ENCODE peak calls at places on chromosomes 12 and 14, in seven cellular contexts. I is SK-N-SH, O is K562, A is HepG2, V is HL-60, S is GM23338, W is HCT116. Q is an unnamed sample.
A peak's percentile ranks its signal among the peaks of the same experiment; 100 is the strongest.

GRCh38 chr14:44970907-44971306 is 8.9 kb downstream of the TOGARAM1 start:
- DNase-seq in I (no peak), O (no peak), A (no peak), V (no peak), S (no peak), W (no peak), Q (no peak)

GRCh38 chr14:93120522-93120921 is 4.8 kb upstream of the ITPK1 start:
- DNase-seq in I (no peak), O (peak; percentile 20), A (no peak), V (peak; percentile 17), S (no peak), W (no peak), Q (no peak)

GRCh38 chr12:51630256-51630880 is 39.3 kb downstream of the SCN8A start:
- DNase-seq in I (no peak), O (no peak), A (no peak), V (no peak), S (no peak), W (no peak), Q (no peak)

GRCh38 chr14:90483551-90483950 is 86.7 kb downstream of the CALM1 start:
- DNase-seq in I (no peak), O (no peak), A (no peak), V (peak; percentile 62), S (peak; percentile 12), W (no peak), Q (no peak)

GRCh38 chr12:105336411-105336810 is 5.9 kb downstream of the C12orf75 start:
- DNase-seq in I (no peak), O (no peak), A (no peak), V (no peak), S (no peak), W (no peak), Q (no peak)

GRCh38 chr12:47636908-47637780 is 68.7 kb downstream of the RPAP3 start:
- DNase-seq in I (no peak), O (peak; percentile 78), A (peak; percentile 58), V (peak; percentile 58), S (peak; percentile 94), W (peak; percentile 69), Q (no peak)

GRCh38 chr14:53942970-53943750 is 13.5 kb downstream of the BMP4 start:
- DNase-seq in I (no peak), O (no peak), A (peak; percentile 91), V (no peak), S (peak; percentile 92), W (no peak), Q (no peak)

GRCh38 chr14:29310757-29311156 is 544.2 kb downstream of the FOXG1 start:
- DNase-seq in I (no peak), O (no peak), A (no peak), V (no peak), S (no peak), W (no peak), Q (no peak)

GRCh38 chr12:69648476-69648875 is 37.8 kb upstream of the LRRC10 start:
- DNase-seq in I (no peak), O (no peak), A (peak; percentile 27), V (no peak), S (no peak), W (no peak), Q (no peak)

GRCh38 chr14:83470466-83470865 is 1936.8 kb upstream of the SEL1L start:
- DNase-seq in I (no peak), O (no peak), A (no peak), V (peak; percentile 17), S (no peak), W (no peak), Q (no peak)

GRCh38 chr14:38255673-38256357 is at the start of gene CLEC14A:
- DNase-seq in I (no peak), O (no peak), A (no peak), V (no peak), S (peak; percentile 70), W (no peak), Q (no peak)

GRCh38 chr12:68904351-68904982 is 28.5 kb downstream of the CPM start:
- DNase-seq in I (no peak), O (no peak), A (no peak), V (peak; percentile 39), S (no peak), W (no peak), Q (no peak)

GRCh38 chr14:41350476-41350875 is 256.2 kb upstream of the LRFN5 start:
- DNase-seq in I (no peak), O (no peak), A (no peak), V (no peak), S (no peak), W (no peak), Q (no peak)

GRCh38 chr14:23513005-23513412 is 38.6 kb downstream of the ZFHX2 start:
- DNase-seq in I (peak; percentile 74), O (no peak), A (no peak), V (no peak), S (no peak), W (no peak), Q (no peak)

GRCh38 chr12:49909826-49910225 is 6.1 kb upstream of the FAIM2 start:
- DNase-seq in I (no peak), O (peak; percentile 73), A (peak; percentile 35), V (peak; percentile 33), S (peak; percentile 53), W (peak; percentile 48), Q (no peak)

GRCh38 chr14:56474419-56475022 is 105.1 kb upstream of the TMEM260 start:
- DNase-seq in I (peak; percentile 43), O (peak; percentile 30), A (peak; percentile 16), V (peak; percentile 28), S (peak; percentile 75), W (peak; percentile 23), Q (peak; percentile 20)

GRCh38 chr12:110937104-110937641 is 16.8 kb upstream of the MYL2 start:
- DNase-seq in I (peak; percentile 85), O (peak; percentile 69), A (peak; percentile 9), V (peak; percentile 41), S (peak; percentile 96), W (peak; percentile 57), Q (peak; percentile 36)

GRCh38 chr12:54251667-54252284 is 28.1 kb downstream of the CBX5 start:
- DNase-seq in I (peak; percentile 73), O (peak; percentile 66), A (peak; percentile 38), V (peak; percentile 22), S (peak; percentile 79), W (peak; percentile 37), Q (no peak)

DNA sequence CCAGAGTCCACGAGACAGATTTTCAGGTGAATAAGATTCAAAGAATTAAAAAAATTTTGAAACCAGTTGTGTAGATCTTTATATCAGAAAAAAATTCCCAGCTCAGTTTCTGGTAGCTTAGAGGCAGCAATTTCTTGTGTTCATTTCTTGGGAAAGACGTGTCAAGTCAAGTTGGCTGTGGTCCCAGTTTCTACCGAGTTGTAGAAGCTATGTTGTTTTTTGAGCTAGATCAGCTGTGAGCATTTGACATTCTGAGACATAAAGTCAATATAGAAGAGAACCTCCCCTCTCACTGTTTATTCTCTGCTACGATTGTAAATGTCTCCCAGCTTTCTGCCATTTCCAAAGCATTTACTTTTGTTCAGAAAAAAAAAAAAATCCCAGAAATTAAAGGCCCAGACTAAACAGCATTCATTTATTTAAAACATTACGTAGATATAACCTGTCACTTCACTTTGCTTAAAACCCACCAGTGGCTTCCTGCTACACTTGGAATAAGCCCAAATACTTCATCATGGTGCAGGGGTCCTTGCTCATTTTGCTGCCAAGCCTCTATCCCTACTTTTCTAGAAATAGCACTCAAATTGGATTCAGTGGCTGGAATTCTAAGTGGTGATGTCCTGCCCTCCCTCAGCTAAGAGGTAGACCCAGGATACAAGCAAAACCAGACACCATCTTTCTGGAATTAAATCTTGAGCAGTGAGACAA is 20.6 kb upstream of the PYGL start:
- DNase-seq in I (no peak), O (no peak), A (peak; percentile 45), V (no peak), S (no peak), W (no peak), Q (peak; percentile 71)
- TF ChIP-seq POLR2AphosphoS5 in I (no peak), O (no peak), A (no peak), V (no peak), S (no peak), W (no peak), Q (no peak)

DNA sequence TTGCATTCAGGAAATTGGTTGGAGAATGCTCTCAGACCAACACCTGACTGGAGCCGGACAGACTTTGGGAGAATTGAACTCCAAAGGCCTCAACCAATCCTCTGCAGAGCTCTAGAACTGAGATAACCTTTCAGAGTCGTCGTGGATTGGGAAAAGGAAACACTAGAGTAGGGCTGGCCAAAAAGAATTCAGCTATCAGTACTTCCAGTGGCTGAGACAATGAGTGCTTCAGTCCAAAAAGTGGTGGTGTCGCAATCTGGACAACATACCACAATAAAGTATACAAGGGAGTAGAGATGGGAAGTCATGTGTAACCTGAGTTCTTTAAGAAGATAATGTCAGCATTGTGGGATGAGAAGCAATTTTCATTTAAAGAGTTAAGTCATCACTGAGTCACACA is 377.1 kb downstream of the SLC16A7 start:
- DNase-seq in I (no peak), O (no peak), A (peak; percentile 12), V (no peak), S (no peak), W (peak; percentile 50), Q (no peak)
- TF ChIP-seq REST in I (no peak), O (no peak), A (no peak), V (no peak), S (no peak), W (no peak), Q (no peak)

GRCh38 chr14:42806909-42807315 is 1200.2 kb downstream of the LRFN5 start:
- DNase-seq in I (no peak), O (no peak), A (no peak), V (no peak), S (no peak), W (no peak), Q (no peak)
- TF ChIP-seq POLR2AphosphoS5 in I (no peak), O (no peak), A (no peak), V (no peak), S (no peak), W (no peak), Q (no peak)

GRCh38 chr12:120252071-120252906 is 13.2 kb downstream of the PXN start:
- DNase-seq in I (no peak), O (no peak), A (no peak), V (peak; percentile 71), S (no peak), W (no peak), Q (no peak)

GRCh38 chr12:120257041-120257821 is 8.3 kb downstream of the PXN start:
- DNase-seq in I (peak; percentile 54), O (no peak), A (no peak), V (no peak), S (peak; percentile 71), W (no peak), Q (no peak)

GRCh38 chr12:120249875-120250795 is 15.4 kb downstream of the PXN start:
- DNase-seq in I (no peak), O (no peak), A (no peak), V (peak; percentile 23), S (no peak), W (no peak), Q (no peak)

GRCh38 chr12:120258323-120258896 is 7.1 kb downstream of the PXN start:
- DNase-seq in I (no peak), O (no peak), A (peak; percentile 61), V (no peak), S (no peak), W (no peak), Q (no peak)

DNA sequence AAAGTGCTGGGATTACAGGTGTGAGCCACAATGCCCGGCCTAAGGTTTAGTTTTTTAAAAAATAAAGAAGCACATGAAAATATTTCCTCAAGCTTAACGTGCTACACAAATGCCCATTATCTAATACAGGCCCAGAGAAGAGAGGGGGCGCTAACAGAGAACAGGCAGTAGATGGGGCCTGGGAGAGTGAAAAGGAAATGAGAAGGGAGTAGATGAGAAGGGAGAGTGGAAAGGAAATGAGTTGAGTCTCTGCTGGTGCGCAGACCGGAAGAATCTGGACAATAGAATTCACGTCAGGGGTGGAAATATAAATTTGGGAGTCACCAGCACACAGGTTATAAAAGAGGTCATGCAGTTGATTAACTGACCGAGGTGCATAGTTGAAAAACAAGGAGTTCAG is 10.7 kb downstream of the PXN start:
- DNase-seq in I (no peak), O (no peak), A (no peak), V (no peak), S (peak; percentile 64), W (no peak), Q (no peak)
- TF ChIP-seq REST in I (no peak), O (no peak), A (no peak), V (no peak), S (no peak), W (no peak), Q (no peak)